ENCODE peak calls at places on chromosome X, in ten cellular contexts. One of them, this sample, is unnamed.

GRCh38 chrX:73337366-73337765 is 109.5 kb upstream of the CDX4 start:
- DNase-seq in HEK293T: no peak
- DNase-seq in omental fat pad: no peak
- DNase-seq in CD8-positive, alpha-beta T cell: no peak
- DNase-seq in HuH-7.5: no peak
- DNase-seq in iris pigment epithelial cell: no peak
- DNase-seq in NCI-H774: no peak
- DNase-seq in stomach: no peak
- DNase-seq in A172: no peak
- DNase-seq in right atrium auricular region: no peak
- DNase-seq in this sample: no peak

GRCh38 chrX:16528620-16529019 is 121.3 kb upstream of the S100G start:
- DNase-seq in HEK293T: no peak
- DNase-seq in omental fat pad: no peak
- DNase-seq in CD8-positive, alpha-beta T cell: peak
- DNase-seq in HuH-7.5: no peak
- DNase-seq in iris pigment epithelial cell: no peak
- DNase-seq in NCI-H774: no peak
- DNase-seq in stomach: no peak
- DNase-seq in A172: no peak
- DNase-seq in right atrium auricular region: no peak
- DNase-seq in this sample: no peak

GRCh38 chrX:110418220-110418856 is 59.7 kb downstream of the RTL9 start:
- DNase-seq in HEK293T: peak
- DNase-seq in omental fat pad: no peak
- DNase-seq in CD8-positive, alpha-beta T cell: no peak
- DNase-seq in HuH-7.5: peak
- DNase-seq in iris pigment epithelial cell: peak
- DNase-seq in NCI-H774: no peak
- DNase-seq in stomach: peak
- DNase-seq in A172: no peak
- DNase-seq in right atrium auricular region: no peak
- DNase-seq in this sample: no peak

GRCh38 chrX:41781500-41781899 is 57.5 kb downstream of the GPR82 start:
- DNase-seq in HEK293T: peak
- DNase-seq in omental fat pad: no peak
- DNase-seq in CD8-positive, alpha-beta T cell: no peak
- DNase-seq in HuH-7.5: no peak
- DNase-seq in iris pigment epithelial cell: peak
- DNase-seq in NCI-H774: peak
- DNase-seq in stomach: no peak
- DNase-seq in A172: peak
- DNase-seq in right atrium auricular region: no peak
- DNase-seq in this sample: peak

GRCh38 chrX:63514575-63514967 is 163.4 kb upstream of the SPIN4 start:
- DNase-seq in HEK293T: no peak
- DNase-seq in omental fat pad: no peak
- DNase-seq in CD8-positive, alpha-beta T cell: no peak
- DNase-seq in HuH-7.5: no peak
- DNase-seq in iris pigment epithelial cell: peak
- DNase-seq in NCI-H774: no peak
- DNase-seq in stomach: no peak
- DNase-seq in A172: no peak
- DNase-seq in right atrium auricular region: no peak
- DNase-seq in this sample: no peak

GRCh38 chrX:134520860-134521390 is 61.0 kb downstream of the HPRT1 start:
- DNase-seq in HEK293T: peak
- DNase-seq in omental fat pad: no peak
- DNase-seq in CD8-positive, alpha-beta T cell: no peak
- DNase-seq in HuH-7.5: no peak
- DNase-seq in iris pigment epithelial cell: peak
- DNase-seq in NCI-H774: peak
- DNase-seq in stomach: no peak
- DNase-seq in A172: peak
- DNase-seq in right atrium auricular region: no peak
- DNase-seq in this sample: no peak

GRCh38 chrX:2434764-2435163 is 66.0 kb downstream of the DHRSX start:
- DNase-seq in HEK293T: no peak
- DNase-seq in omental fat pad: no peak
- DNase-seq in CD8-positive, alpha-beta T cell: no peak
- DNase-seq in HuH-7.5: no peak
- DNase-seq in iris pigment epithelial cell: no peak
- DNase-seq in NCI-H774: no peak
- DNase-seq in stomach: no peak
- DNase-seq in A172: no peak
- DNase-seq in right atrium auricular region: no peak
- DNase-seq in this sample: no peak

GRCh38 chrX:130118396-130118795 is 8.1 kb upstream of the ELF4 start:
- DNase-seq in HEK293T: no peak
- DNase-seq in omental fat pad: no peak
- DNase-seq in CD8-positive, alpha-beta T cell: no peak
- DNase-seq in HuH-7.5: no peak
- DNase-seq in iris pigment epithelial cell: peak
- DNase-seq in NCI-H774: no peak
- DNase-seq in stomach: no peak
- DNase-seq in A172: no peak
- DNase-seq in right atrium auricular region: no peak
- DNase-seq in this sample: no peak

GRCh38 chrX:115949900-115950822 is 220.4 kb upstream of the AGTR2 start:
- DNase-seq in HEK293T: peak
- DNase-seq in omental fat pad: no peak
- DNase-seq in CD8-positive, alpha-beta T cell: no peak
- DNase-seq in HuH-7.5: no peak
- DNase-seq in iris pigment epithelial cell: no peak
- DNase-seq in NCI-H774: no peak
- DNase-seq in stomach: peak
- DNase-seq in A172: no peak
- DNase-seq in right atrium auricular region: no peak
- DNase-seq in this sample: peak

GRCh38 chrX:77900688-77901087 is 1.4 kb downstream of the COX7B start:
- DNase-seq in HEK293T: no peak
- DNase-seq in omental fat pad: no peak
- DNase-seq in CD8-positive, alpha-beta T cell: no peak
- DNase-seq in HuH-7.5: no peak
- DNase-seq in iris pigment epithelial cell: no peak
- DNase-seq in NCI-H774: no peak
- DNase-seq in stomach: no peak
- DNase-seq in A172: no peak
- DNase-seq in right atrium auricular region: no peak
- DNase-seq in this sample: no peak

GRCh38 chrX:106783716-106784115 is 18.8 kb upstream of the TBC1D8B start:
- DNase-seq in HEK293T: no peak
- DNase-seq in omental fat pad: no peak
- DNase-seq in CD8-positive, alpha-beta T cell: no peak
- DNase-seq in HuH-7.5: no peak
- DNase-seq in iris pigment epithelial cell: no peak
- DNase-seq in NCI-H774: no peak
- DNase-seq in stomach: no peak
- DNase-seq in A172: no peak
- DNase-seq in right atrium auricular region: no peak
- DNase-seq in this sample: no peak

GRCh38 chrX:149372861-149373260 is 132.2 kb downstream of the IDS start:
- DNase-seq in HEK293T: no peak
- DNase-seq in omental fat pad: no peak
- DNase-seq in CD8-positive, alpha-beta T cell: no peak
- DNase-seq in HuH-7.5: no peak
- DNase-seq in iris pigment epithelial cell: no peak
- DNase-seq in NCI-H774: no peak
- DNase-seq in stomach: no peak
- DNase-seq in A172: peak
- DNase-seq in right atrium auricular region: no peak
- DNase-seq in this sample: no peak

GRCh38 chrX:71326394-71326793 is 24.8 kb downstream of the ITGB1BP2 start:
- DNase-seq in HEK293T: no peak
- DNase-seq in omental fat pad: no peak
- DNase-seq in CD8-positive, alpha-beta T cell: no peak
- DNase-seq in HuH-7.5: no peak
- DNase-seq in iris pigment epithelial cell: no peak
- DNase-seq in NCI-H774: no peak
- DNase-seq in stomach: no peak
- DNase-seq in A172: no peak
- DNase-seq in right atrium auricular region: no peak
- DNase-seq in this sample: no peak

GRCh38 chrX:30735839-30736238 is 82.6 kb downstream of the GK start:
- DNase-seq in HEK293T: peak
- DNase-seq in omental fat pad: peak
- DNase-seq in CD8-positive, alpha-beta T cell: peak
- DNase-seq in HuH-7.5: peak
- DNase-seq in iris pigment epithelial cell: peak
- DNase-seq in NCI-H774: no peak
- DNase-seq in stomach: peak
- DNase-seq in A172: peak
- DNase-seq in right atrium auricular region: peak
- DNase-seq in this sample: peak

GRCh38 chrX:136209016-136209738 is 42.0 kb downstream of the MAP7D3 start:
- DNase-seq in HEK293T: peak
- DNase-seq in omental fat pad: no peak
- DNase-seq in CD8-positive, alpha-beta T cell: no peak
- DNase-seq in HuH-7.5: peak
- DNase-seq in iris pigment epithelial cell: peak
- DNase-seq in NCI-H774: no peak
- DNase-seq in stomach: peak
- DNase-seq in A172: no peak
- DNase-seq in right atrium auricular region: no peak
- DNase-seq in this sample: no peak

This sample was measured in T-helper 1 cell.